ENCODE peak calls at places on chromosomes 6 and 20, in ten cellular contexts. One of them, this sample, is unnamed.

GRCh38 chr6:10534418-10534760 is 13.2 kb downstream of the GCNT2 start:
- DNase-seq in AG08396: no peak
- DNase-seq in stimulated activated CD4-positive, alpha-beta T cell treated with anti-CD3 and anti-CD28 coated beads, Interleukin-1b, Interleukin-23, amount 100 ng/mL, for 24 hours: no peak
- DNase-seq in Kasumi-1: no peak
- DNase-seq in effector CD8-positive, alpha-beta T cell: no peak
- DNase-seq in anterior cingulate cortex: no peak
- DNase-seq in NCI-H1105 treated with DMSO at 0.1 percent for 48 hours: no peak
- DNase-seq in fibroblast of lung: no peak
- DNase-seq in foreskin fibroblast: no peak
- DNase-seq in CD4-positive, alpha-beta T cell: no peak
- DNase-seq in this sample: no peak

GRCh38 chr6:162442675-162443074 is 284.9 kb downstream of the PRKN start:
- DNase-seq in AG08396: no peak
- DNase-seq in stimulated activated CD4-positive, alpha-beta T cell treated with anti-CD3 and anti-CD28 coated beads, Interleukin-1b, Interleukin-23, amount 100 ng/mL, for 24 hours: no peak
- DNase-seq in Kasumi-1: peak; percentile 3
- DNase-seq in effector CD8-positive, alpha-beta T cell: no peak
- DNase-seq in anterior cingulate cortex: no peak
- DNase-seq in NCI-H1105 treated with DMSO at 0.1 percent for 48 hours: no peak
- DNase-seq in fibroblast of lung: peak; percentile 17
- DNase-seq in foreskin fibroblast: no peak
- DNase-seq in CD4-positive, alpha-beta T cell: no peak
- DNase-seq in this sample: no peak

GRCh38 chr20:8168785-8169288 is 36.8 kb downstream of the PLCB1 start:
- DNase-seq in AG08396: no peak
- DNase-seq in stimulated activated CD4-positive, alpha-beta T cell treated with anti-CD3 and anti-CD28 coated beads, Interleukin-1b, Interleukin-23, amount 100 ng/mL, for 24 hours: no peak
- DNase-seq in Kasumi-1: no peak
- DNase-seq in effector CD8-positive, alpha-beta T cell: no peak
- DNase-seq in anterior cingulate cortex: no peak
- DNase-seq in NCI-H1105 treated with DMSO at 0.1 percent for 48 hours: no peak
- DNase-seq in fibroblast of lung: no peak
- DNase-seq in foreskin fibroblast: no peak
- DNase-seq in CD4-positive, alpha-beta T cell: no peak
- DNase-seq in this sample: no peak

GRCh38 chr6:144710207-144710606 is 425.1 kb downstream of the UTRN start:
- DNase-seq in AG08396: peak; percentile 66
- DNase-seq in stimulated activated CD4-positive, alpha-beta T cell treated with anti-CD3 and anti-CD28 coated beads, Interleukin-1b, Interleukin-23, amount 100 ng/mL, for 24 hours: no peak
- DNase-seq in Kasumi-1: no peak
- DNase-seq in effector CD8-positive, alpha-beta T cell: no peak
- DNase-seq in anterior cingulate cortex: no peak
- DNase-seq in NCI-H1105 treated with DMSO at 0.1 percent for 48 hours: no peak
- DNase-seq in fibroblast of lung: peak; percentile 60
- DNase-seq in foreskin fibroblast: peak; percentile 95
- DNase-seq in CD4-positive, alpha-beta T cell: no peak
- DNase-seq in this sample: no peak

GRCh38 chr6:158629376-158630221 is 14.9 kb downstream of the DYNLT1 start:
- DNase-seq in AG08396: no peak
- DNase-seq in stimulated activated CD4-positive, alpha-beta T cell treated with anti-CD3 and anti-CD28 coated beads, Interleukin-1b, Interleukin-23, amount 100 ng/mL, for 24 hours: no peak
- DNase-seq in Kasumi-1: no peak
- DNase-seq in effector CD8-positive, alpha-beta T cell: peak; percentile 4
- DNase-seq in anterior cingulate cortex: no peak
- DNase-seq in NCI-H1105 treated with DMSO at 0.1 percent for 48 hours: no peak
- DNase-seq in fibroblast of lung: no peak
- DNase-seq in foreskin fibroblast: peak; percentile 35
- DNase-seq in CD4-positive, alpha-beta T cell: peak; percentile 52
- DNase-seq in this sample: no peak

GRCh38 chr6:12386816-12387215 is 96.7 kb downstream of the EDN1 start:
- DNase-seq in AG08396: no peak
- DNase-seq in stimulated activated CD4-positive, alpha-beta T cell treated with anti-CD3 and anti-CD28 coated beads, Interleukin-1b, Interleukin-23, amount 100 ng/mL, for 24 hours: no peak
- DNase-seq in Kasumi-1: no peak
- DNase-seq in effector CD8-positive, alpha-beta T cell: no peak
- DNase-seq in anterior cingulate cortex: no peak
- DNase-seq in NCI-H1105 treated with DMSO at 0.1 percent for 48 hours: no peak
- DNase-seq in fibroblast of lung: no peak
- DNase-seq in foreskin fibroblast: no peak
- DNase-seq in CD4-positive, alpha-beta T cell: no peak
- DNase-seq in this sample: no peak

GRCh38 chr6:3287976-3288707 is 29.4 kb downstream of the PSMG4 start:
- DNase-seq in AG08396: no peak
- DNase-seq in stimulated activated CD4-positive, alpha-beta T cell treated with anti-CD3 and anti-CD28 coated beads, Interleukin-1b, Interleukin-23, amount 100 ng/mL, for 24 hours: no peak
- DNase-seq in Kasumi-1: no peak
- DNase-seq in effector CD8-positive, alpha-beta T cell: no peak
- DNase-seq in anterior cingulate cortex: no peak
- DNase-seq in NCI-H1105 treated with DMSO at 0.1 percent for 48 hours: no peak
- DNase-seq in fibroblast of lung: no peak
- DNase-seq in foreskin fibroblast: no peak
- DNase-seq in CD4-positive, alpha-beta T cell: no peak
- DNase-seq in this sample: no peak

GRCh38 chr20:34979366-34980153 is 23.9 kb downstream of the MYH7B start:
- DNase-seq in AG08396: no peak
- DNase-seq in stimulated activated CD4-positive, alpha-beta T cell treated with anti-CD3 and anti-CD28 coated beads, Interleukin-1b, Interleukin-23, amount 100 ng/mL, for 24 hours: no peak
- DNase-seq in Kasumi-1: no peak
- DNase-seq in effector CD8-positive, alpha-beta T cell: no peak
- DNase-seq in anterior cingulate cortex: no peak
- DNase-seq in NCI-H1105 treated with DMSO at 0.1 percent for 48 hours: no peak
- DNase-seq in fibroblast of lung: no peak
- DNase-seq in foreskin fibroblast: no peak
- DNase-seq in CD4-positive, alpha-beta T cell: no peak
- DNase-seq in this sample: no peak

GRCh38 chr6:131029661-131030297 is 33.3 kb downstream of the EPB41L2 start:
- DNase-seq in AG08396: peak; percentile 39
- DNase-seq in stimulated activated CD4-positive, alpha-beta T cell treated with anti-CD3 and anti-CD28 coated beads, Interleukin-1b, Interleukin-23, amount 100 ng/mL, for 24 hours: no peak
- DNase-seq in Kasumi-1: no peak
- DNase-seq in effector CD8-positive, alpha-beta T cell: no peak
- DNase-seq in anterior cingulate cortex: no peak
- DNase-seq in NCI-H1105 treated with DMSO at 0.1 percent for 48 hours: no peak
- DNase-seq in fibroblast of lung: peak; percentile 67
- DNase-seq in foreskin fibroblast: peak; percentile 55
- DNase-seq in CD4-positive, alpha-beta T cell: no peak
- DNase-seq in this sample: no peak

GRCh38 chr20:6044102-6044501 is 9.8 kb downstream of the LRRN4 start:
- DNase-seq in AG08396: no peak
- DNase-seq in stimulated activated CD4-positive, alpha-beta T cell treated with anti-CD3 and anti-CD28 coated beads, Interleukin-1b, Interleukin-23, amount 100 ng/mL, for 24 hours: no peak
- DNase-seq in Kasumi-1: no peak
- DNase-seq in effector CD8-positive, alpha-beta T cell: no peak
- DNase-seq in anterior cingulate cortex: no peak
- DNase-seq in NCI-H1105 treated with DMSO at 0.1 percent for 48 hours: no peak
- DNase-seq in fibroblast of lung: no peak
- DNase-seq in foreskin fibroblast: no peak
- DNase-seq in CD4-positive, alpha-beta T cell: no peak
- DNase-seq in this sample: no peak

GRCh38 chr20:59661621-59662020 is 57.3 kb downstream of the PHACTR3 start:
- DNase-seq in AG08396: no peak
- DNase-seq in stimulated activated CD4-positive, alpha-beta T cell treated with anti-CD3 and anti-CD28 coated beads, Interleukin-1b, Interleukin-23, amount 100 ng/mL, for 24 hours: no peak
- DNase-seq in Kasumi-1: no peak
- DNase-seq in effector CD8-positive, alpha-beta T cell: no peak
- DNase-seq in anterior cingulate cortex: no peak
- DNase-seq in NCI-H1105 treated with DMSO at 0.1 percent for 48 hours: no peak
- DNase-seq in fibroblast of lung: no peak
- DNase-seq in foreskin fibroblast: no peak
- DNase-seq in CD4-positive, alpha-beta T cell: no peak
- DNase-seq in this sample: no peak